ENCODE peak calls at places on chromosomes 7 and 10, in six cellular contexts. One of them, this sample, is unnamed.

GRCh38 chr10:73635781-73636180 is 5.5 kb downstream of the MYOZ1 start:
- DNase-seq in H1: no peak
- DNase-seq in HepG2: no peak
- DNase-seq in GM12891: no peak
- DNase-seq in GM12878: no peak
- DNase-seq in K562: peak
- DNase-seq in this sample: no peak

GRCh38 chr7:45943986-45944385 is 22.9 kb upstream of the IGFBP3 start:
- DNase-seq in H1: no peak
- DNase-seq in HepG2: no peak
- DNase-seq in GM12891: no peak
- DNase-seq in GM12878: no peak
- DNase-seq in K562: no peak
- DNase-seq in this sample: no peak

GRCh38 chr10:77580500-77580899 is 57.1 kb downstream of the KCNMA1 start:
- DNase-seq in H1: no peak
- DNase-seq in HepG2: no peak
- DNase-seq in GM12891: no peak
- DNase-seq in GM12878: no peak
- DNase-seq in K562: no peak
- DNase-seq in this sample: no peak

GRCh38 chr10:51675088-51675487 is 24.3 kb downstream of the CSTF2T start:
- DNase-seq in H1: no peak
- DNase-seq in HepG2: no peak
- DNase-seq in GM12891: no peak
- DNase-seq in GM12878: no peak
- DNase-seq in K562: no peak
- DNase-seq in this sample: no peak

GRCh38 chr10:17951868-17952371 is at the start of gene SLC39A12:
- DNase-seq in H1: no peak
- DNase-seq in HepG2: no peak
- DNase-seq in GM12891: no peak
- DNase-seq in GM12878: no peak
- DNase-seq in K562: no peak
- DNase-seq in this sample: no peak

GRCh38 chr10:33653584-33654367 is 319.3 kb upstream of the NRP1 start:
- DNase-seq in H1: no peak
- DNase-seq in HepG2: no peak
- DNase-seq in GM12891: no peak
- DNase-seq in GM12878: no peak
- DNase-seq in K562: no peak
- DNase-seq in this sample: no peak

GRCh38 chr10:97074256-97075145 is 111.3 kb downstream of the SLIT1 start:
- DNase-seq in H1: no peak
- DNase-seq in HepG2: no peak
- DNase-seq in GM12891: no peak
- DNase-seq in GM12878: no peak
- DNase-seq in K562: no peak
- DNase-seq in this sample: no peak

GRCh38 chr7:45107356-45107755 is 4.1 kb downstream of the TBRG4 start:
- DNase-seq in H1: no peak
- DNase-seq in HepG2: no peak
- DNase-seq in GM12891: no peak
- DNase-seq in GM12878: no peak
- DNase-seq in K562: no peak
- DNase-seq in this sample: no peak

GRCh38 chr7:33774762-33775523 is 130.4 kb upstream of the BMPER start:
- DNase-seq in H1: no peak
- DNase-seq in HepG2: no peak
- DNase-seq in GM12891: no peak
- DNase-seq in GM12878: no peak
- DNase-seq in K562: no peak
- DNase-seq in this sample: no peak

GRCh38 chr7:75967573-75967997 is 26.8 kb downstream of the TMEM120A start:
- DNase-seq in H1: no peak
- DNase-seq in HepG2: no peak
- DNase-seq in GM12891: no peak
- DNase-seq in GM12878: no peak
- DNase-seq in K562: no peak
- DNase-seq in this sample: no peak

GRCh38 chr7:75969704-75970498 is 24.5 kb downstream of the TMEM120A start:
- DNase-seq in H1: no peak
- DNase-seq in HepG2: no peak
- DNase-seq in GM12891: no peak
- DNase-seq in GM12878: no peak
- DNase-seq in K562: no peak
- DNase-seq in this sample: no peak

GRCh38 chr7:75968561-75969001 is 25.8 kb downstream of the TMEM120A start:
- DNase-seq in H1: no peak
- DNase-seq in HepG2: no peak
- DNase-seq in GM12891: no peak
- DNase-seq in GM12878: no peak
- DNase-seq in K562: no peak
- DNase-seq in this sample: no peak

GRCh38 chr7:75968012-75968411 is 26.4 kb downstream of the TMEM120A start:
- DNase-seq in H1: no peak
- DNase-seq in HepG2: no peak
- DNase-seq in GM12891: no peak
- DNase-seq in GM12878: no peak
- DNase-seq in K562: no peak
- DNase-seq in this sample: no peak

GRCh38 chr7:75969182-75969581 is 25.2 kb downstream of the TMEM120A start:
- DNase-seq in H1: no peak
- DNase-seq in HepG2: no peak
- DNase-seq in GM12891: no peak
- DNase-seq in GM12878: no peak
- DNase-seq in K562: no peak
- DNase-seq in this sample: no peak
- TF ChIP-seq POLR2AphosphoS5 in H1: no peak
- TF ChIP-seq POLR2AphosphoS5 in HepG2: no peak
- TF ChIP-seq POLR2AphosphoS5 in GM12891: no peak
- TF ChIP-seq POLR2AphosphoS5 in GM12878: no peak
- TF ChIP-seq POLR2AphosphoS5 in K562: no peak
- TF ChIP-seq POLR2AphosphoS5 in this sample: no peak

GRCh38 chr10:122363311-122363710 is 11.2 kb upstream of the PLEKHA1 start:
- DNase-seq in H1: no peak
- DNase-seq in HepG2: no peak
- DNase-seq in GM12891: no peak
- DNase-seq in GM12878: no peak
- DNase-seq in K562: no peak
- DNase-seq in this sample: no peak
- TF ChIP-seq POLR2A in H1: no peak
- TF ChIP-seq POLR2A in HepG2: no peak
- TF ChIP-seq POLR2A in GM12891: no peak
- TF ChIP-seq POLR2A in GM12878: no peak
- TF ChIP-seq POLR2A in K562: no peak
- TF ChIP-seq POLR2A in this sample: no peak

GRCh38 chr7:36971515-36972139 is 247.3 kb upstream of the AOAH start:
- DNase-seq in H1: no peak
- DNase-seq in HepG2: peak
- DNase-seq in GM12891: no peak
- DNase-seq in GM12878: no peak
- DNase-seq in K562: no peak
- DNase-seq in this sample: no peak

GRCh38 chr7:36969376-36969775 is 245.1 kb upstream of the AOAH start:
- DNase-seq in H1: no peak
- DNase-seq in HepG2: no peak
- DNase-seq in GM12891: no peak
- DNase-seq in GM12878: no peak
- DNase-seq in K562: no peak
- DNase-seq in this sample: no peak

GRCh38 chr7:36972140-36972518 is 247.8 kb upstream of the AOAH start:
- DNase-seq in H1: no peak
- DNase-seq in HepG2: peak
- DNase-seq in GM12891: no peak
- DNase-seq in GM12878: no peak
- DNase-seq in K562: no peak
- DNase-seq in this sample: no peak

GRCh38 chr7:36967387-36967786 is 243.1 kb upstream of the AOAH start:
- DNase-seq in H1: no peak
- DNase-seq in HepG2: peak
- DNase-seq in GM12891: no peak
- DNase-seq in GM12878: no peak
- DNase-seq in K562: peak
- DNase-seq in this sample: no peak

GRCh38 chr7:36970551-36971514 is 246.5 kb upstream of the AOAH start:
- DNase-seq in H1: no peak
- DNase-seq in HepG2: peak
- DNase-seq in GM12891: no peak
- DNase-seq in GM12878: no peak
- DNase-seq in K562: no peak
- DNase-seq in this sample: no peak
- TF ChIP-seq TAF1 in H1: no peak
- TF ChIP-seq TAF1 in HepG2: no peak
- TF ChIP-seq TAF1 in GM12891: no peak
- TF ChIP-seq TAF1 in GM12878: no peak
- TF ChIP-seq TAF1 in K562: no peak
- TF ChIP-seq TAF1 in this sample: no peak

DNA sequence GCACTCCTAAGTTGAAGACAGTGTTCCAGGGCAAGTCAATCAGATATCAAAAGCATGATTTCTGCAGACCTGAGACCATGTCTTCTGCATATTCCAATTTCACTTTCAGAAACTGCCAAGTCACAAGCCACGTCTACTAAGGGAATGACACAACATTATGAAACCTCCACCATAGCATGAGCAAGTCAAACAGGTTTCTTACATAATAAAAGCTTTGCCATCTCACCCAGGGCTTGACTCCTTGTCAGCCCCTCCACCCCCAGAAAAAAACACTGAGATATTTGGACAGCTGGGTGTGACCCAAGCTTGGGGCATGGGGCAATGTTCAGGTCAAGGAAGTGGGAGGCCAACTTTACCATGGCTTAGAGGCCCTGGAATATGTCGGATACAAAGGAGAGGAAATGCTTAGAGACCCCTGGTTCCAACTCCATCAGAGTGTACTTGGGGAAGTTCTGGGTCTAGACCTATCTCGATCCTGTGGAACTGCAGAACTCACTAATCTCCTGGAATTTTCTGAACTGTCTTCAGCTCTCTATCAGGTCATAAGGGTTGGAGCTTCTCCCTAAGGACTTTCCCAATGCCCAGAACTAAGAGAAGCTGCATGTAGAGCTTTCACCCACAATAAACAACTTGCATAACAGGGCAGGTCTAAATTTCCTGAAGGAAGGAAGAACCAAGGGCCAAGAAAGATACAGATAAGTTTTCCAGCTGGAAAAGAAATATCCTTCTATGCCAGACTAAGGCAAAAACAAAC is 80.6 kb upstream of the NAMPT start:
- DNase-seq in H1: no peak
- DNase-seq in HepG2: no peak
- DNase-seq in GM12891: no peak
- DNase-seq in GM12878: peak
- DNase-seq in K562: no peak
- DNase-seq in this sample: no peak
- TF ChIP-seq POLR2AphosphoS5 in H1: no peak
- TF ChIP-seq POLR2AphosphoS5 in HepG2: no peak
- TF ChIP-seq POLR2AphosphoS5 in GM12891: no peak
- TF ChIP-seq POLR2AphosphoS5 in GM12878: no peak
- TF ChIP-seq POLR2AphosphoS5 in K562: no peak
- TF ChIP-seq POLR2AphosphoS5 in this sample: no peak

GRCh38 chr7:143315782-143316181 is at the start of gene CLCN1:
- DNase-seq in H1: no peak
- DNase-seq in HepG2: no peak
- DNase-seq in GM12891: no peak
- DNase-seq in GM12878: no peak
- DNase-seq in K562: no peak
- DNase-seq in this sample: no peak
- TF ChIP-seq POLR2A in H1: no peak
- TF ChIP-seq POLR2A in HepG2: no peak
- TF ChIP-seq POLR2A in GM12891: no peak
- TF ChIP-seq POLR2A in GM12878: no peak
- TF ChIP-seq POLR2A in K562: no peak
- TF ChIP-seq POLR2A in this sample: no peak

DNA sequence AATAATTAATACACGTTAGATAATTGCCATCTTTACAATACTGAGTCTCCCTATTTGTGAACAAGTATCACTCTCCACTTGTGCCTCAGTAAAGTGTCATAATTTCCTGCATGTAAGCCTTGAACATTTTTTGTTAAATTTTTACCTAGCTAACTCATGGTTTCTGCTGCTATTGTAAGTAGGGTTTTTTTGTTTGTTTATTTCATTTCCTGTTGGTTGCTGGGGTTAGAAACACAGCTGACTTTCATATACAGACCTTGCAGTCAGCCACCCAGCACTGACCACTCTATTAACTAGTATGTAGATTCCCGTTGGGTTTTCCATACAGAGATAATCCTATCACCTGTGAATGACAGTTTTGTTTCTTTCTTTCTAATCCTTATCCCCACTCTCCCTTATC is 133.3 kb downstream of the MPP7 start:
- DNase-seq in H1: no peak
- DNase-seq in HepG2: no peak
- DNase-seq in GM12891: no peak
- DNase-seq in GM12878: no peak
- DNase-seq in K562: no peak
- DNase-seq in this sample: no peak
- TF ChIP-seq TAF1 in H1: no peak
- TF ChIP-seq TAF1 in HepG2: no peak
- TF ChIP-seq TAF1 in GM12891: no peak
- TF ChIP-seq TAF1 in GM12878: no peak
- TF ChIP-seq TAF1 in K562: no peak
- TF ChIP-seq TAF1 in this sample: no peak

GRCh38 chr10:13473986-13474385 is 54.8 kb downstream of the BEND7 start:
- DNase-seq in H1: no peak
- DNase-seq in HepG2: no peak
- DNase-seq in GM12891: no peak
- DNase-seq in GM12878: no peak
- DNase-seq in K562: no peak
- DNase-seq in this sample: no peak
- TF ChIP-seq POLR2AphosphoS5 in H1: no peak
- TF ChIP-seq POLR2AphosphoS5 in HepG2: no peak
- TF ChIP-seq POLR2AphosphoS5 in GM12891: no peak
- TF ChIP-seq POLR2AphosphoS5 in GM12878: no peak
- TF ChIP-seq POLR2AphosphoS5 in K562: no peak
- TF ChIP-seq POLR2AphosphoS5 in this sample: no peak

This sample was measured in GM12892.